ENCODE peak calls at places on chromosome 18, in five cellular contexts. G, L, K, T and N are unnamed samples. For H3K4me1, the result is how much of the 10 kb centered on the place peaks cover.

GRCh38 chr18:2173464-2173863 is 397.8 kb downstream of the METTL4 start:
- DNase-seq in L (no peak), G (no peak), K (no peak), T (peak), N (no peak)

GRCh38 chr18:10771053-10771709 is 245.4 kb downstream of the NAPG start:
- DNase-seq in K (no peak), L (no peak), G (no peak), T (no peak), N (no peak)

GRCh38 chr18:33270297-33270696 is 170.2 kb downstream of the CCDC178 start:
- DNase-seq in K (no peak), L (no peak), T (no peak), G (no peak), N (no peak)

GRCh38 chr18:70280007-70280925 is 8.6 kb upstream of the SOCS6 start:
- DNase-seq in G (no peak), T (no peak), L (no peak), K (no peak), N (no peak)

GRCh38 chr18:79937103-79937860 is 14.2 kb downstream of the SLC66A2 start:
- DNase-seq in T (no peak), K (no peak), L (peak), G (no peak), N (peak)

GRCh38 chr18:47964086-47964485 is 33.6 kb upstream of the SMAD2 start:
- DNase-seq in L (no peak), G (no peak), T (no peak), K (no peak), N (no peak)

GRCh38 chr18:79681484-79682387 is 2.1 kb downstream of the CTDP1 start:
- DNase-seq in L (no peak), K (peak), T (peak), G (no peak), N (peak)

GRCh38 chr18:51666717-51667320 is 469.3 kb upstream of the MEX3C start:
- DNase-seq in T (peak), L (peak), K (no peak), G (peak), N (no peak)

GRCh38 chr18:13574761-13575160 is 151.6 kb downstream of the FAM210A start:
- DNase-seq in T (no peak), G (no peak), L (no peak), K (no peak), N (no peak)

GRCh38 chr18:26003391-26003790 is 87.0 kb downstream of the SS18 start:
- DNase-seq in T (no peak), K (no peak), G (no peak), L (no peak), N (no peak)

GRCh38 chr18:79982736-79983135 is 5.6 kb downstream of the TXNL4A start:
- DNase-seq in L (no peak), T (no peak), K (no peak), G (no peak), N (no peak)

GRCh38 chr18:48732767-48733424 is 194.1 kb downstream of the CTIF start:
- DNase-seq in K (no peak), L (no peak), T (no peak), G (no peak), N (no peak)

GRCh38 chr18:35335861-35336260 is 8.4 kb downstream of the ZNF24 start:
- DNase-seq in T (no peak), G (no peak), L (no peak), K (no peak), N (no peak)

GRCh38 chr18:80009661-80010550 is 21.5 kb upstream of the TXNL4A start:
- DNase-seq in K (no peak), G (peak), T (no peak), L (peak), N (peak)

GRCh38 chr18:21179590-21180220 is 62.3 kb upstream of the GREB1L start:
- DNase-seq in T (peak), G (no peak), K (peak), L (no peak), N (peak)

GRCh38 chr18:38565513-38565912 is 999.9 kb upstream of the CELF4 start:
- DNase-seq in T (no peak), G (no peak), K (no peak), L (no peak), N (no peak)

GRCh38 chr18:63515279-63515678 is 26.9 kb upstream of the SERPINB12 start:
- DNase-seq in T (no peak), L (no peak), K (no peak), G (no peak), N (no peak)

GRCh38 chr18:47997338-47997780 is 66.9 kb upstream of the SMAD2 start:
- DNase-seq in T (peak), L (no peak), G (no peak), K (no peak), N (no peak)

GRCh38 chr18:41992066-41992465 is 37.0 kb downstream of the PIK3C3 start:
- DNase-seq in G (no peak), T (no peak), K (no peak), L (no peak), N (no peak)

DNA sequence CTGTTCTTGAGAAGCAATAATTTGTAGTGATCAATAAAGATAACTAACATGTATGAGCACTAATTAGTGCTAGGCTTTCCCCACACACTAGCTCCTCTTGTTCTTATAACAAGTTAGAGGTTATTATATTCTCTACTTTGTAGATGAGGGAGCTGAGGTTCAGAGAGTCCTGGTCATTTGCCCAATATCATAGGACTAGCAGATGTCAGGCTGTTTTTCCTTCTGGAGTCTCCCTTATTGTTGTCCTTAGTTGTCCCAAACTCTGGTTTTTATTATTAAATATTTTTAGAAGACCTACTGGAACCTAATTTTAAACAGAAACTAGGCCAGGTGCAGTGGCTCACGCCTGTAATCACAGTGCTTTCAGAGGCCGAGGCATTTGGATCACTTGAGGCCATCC is 16.5 kb upstream of the TTC39C start:
- DNase-seq in L (no peak), T (no peak), K (no peak), G (no peak), N (no peak)
- H3K4me1 ChIP-seq in L (under half), T (under half), K (under half), G (under half), N (under half)

GRCh38 chr18:76979111-76979751 is 153.4 kb downstream of the MBP start:
- DNase-seq in T (no peak), L (no peak), K (no peak), G (no peak), N (no peak)

GRCh38 chr18:76977108-76977621 is 154.8 kb downstream of the ZNF236 start:
- DNase-seq in L (no peak), T (no peak), K (no peak), G (no peak), N (peak)

GRCh38 chr18:76977681-76978234 is 154.8 kb downstream of the MBP start:
- DNase-seq in G (no peak), L (no peak), T (no peak), K (no peak), N (no peak)

GRCh38 chr18:76979906-76980305 is 152.7 kb downstream of the MBP start:
- DNase-seq in G (no peak), K (no peak), L (no peak), T (no peak), N (no peak)

DNA sequence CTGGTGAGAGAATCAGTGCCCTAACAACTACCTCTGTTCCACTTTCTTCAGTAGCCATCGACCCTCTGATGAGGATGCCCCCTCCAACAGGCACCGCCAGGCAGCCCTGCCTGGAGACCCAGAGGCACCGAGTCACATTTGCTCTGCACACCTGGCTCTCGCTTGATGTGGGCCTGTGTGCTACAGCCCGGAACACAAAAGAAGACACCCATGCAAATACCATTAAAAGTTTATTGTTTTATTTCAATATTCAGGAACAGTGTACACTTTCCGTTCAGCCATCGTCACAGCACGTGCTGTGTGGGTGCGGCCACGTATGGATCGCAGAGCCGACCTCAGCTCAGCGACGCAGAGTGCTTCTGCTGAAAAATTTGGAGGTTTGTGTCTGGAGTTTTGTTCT is 154.0 kb downstream of the MBP start:
- DNase-seq in G (no peak), L (no peak), K (no peak), T (no peak), N (peak)
- H3K4me1 ChIP-seq in G (under half), L (under half), K (under half), T (under half), N (under half)

GRCh38 chr18:77063256-77063655 is 69.3 kb downstream of the MBP start:
- DNase-seq in K (peak), G (no peak), L (no peak), T (no peak), N (peak)

GRCh38 chr18:77061946-77062517 is 70.6 kb downstream of the MBP start:
- DNase-seq in G (no peak), L (no peak), K (no peak), T (no peak), N (no peak)

GRCh38 chr18:77062518-77063003 is 70.0 kb downstream of the MBP start:
- DNase-seq in L (no peak), K (peak), G (no peak), T (no peak), N (no peak)

GRCh38 chr18:77059294-77059916 is 73.2 kb downstream of the MBP start:
- DNase-seq in T (peak), L (no peak), G (no peak), K (no peak), N (no peak)

GRCh38 chr18:77061291-77061945 is 71.2 kb downstream of the MBP start:
- DNase-seq in K (no peak), T (no peak), L (no peak), G (no peak), N (no peak)
- H3K4me1 ChIP-seq in K (half or more), T (under half), L (under half), G (under half), N (under half)

GRCh38 chr18:393558-393957 is 106.9 kb downstream of the COLEC12 start:
- DNase-seq in L (no peak), K (no peak), T (no peak), G (no peak), N (no peak)
- H3K4me1 ChIP-seq in L (under half), K (under half), T (under half), G (under half), N (under half)

DNA sequence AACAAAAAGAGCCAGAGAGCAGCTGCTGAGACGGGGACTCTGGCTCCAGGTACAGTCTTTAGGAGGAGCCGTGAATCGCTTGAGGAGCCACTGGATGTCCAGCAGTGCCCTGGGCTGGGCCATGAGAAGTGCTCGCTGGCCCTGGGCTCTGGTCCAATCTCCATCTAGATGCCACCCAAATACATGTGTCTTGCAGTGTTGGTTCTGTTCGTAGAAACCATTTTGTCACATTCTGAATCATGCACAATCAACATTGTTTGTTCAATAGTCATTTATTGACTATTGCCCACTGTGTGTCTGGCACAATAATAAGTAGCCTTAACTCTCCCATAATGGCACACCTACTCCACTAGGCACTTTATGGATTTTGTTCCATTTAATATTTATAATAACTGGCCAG is 26.1 kb downstream of the TYMS start:
- DNase-seq in L (no peak), T (no peak), G (no peak), K (no peak), N (no peak)
- H3K4me1 ChIP-seq in L (under half), T (under half), G (under half), K (under half), N (under half)

GRCh38 chr18:3619222-3619621 is 169.2 kb downstream of the TGIF1 start:
- DNase-seq in L (no peak), G (no peak), K (no peak), T (no peak), N (no peak)

GRCh38 chr18:3620146-3621119 is 170.5 kb downstream of the TGIF1 start:
- DNase-seq in G (no peak), L (no peak), T (no peak), K (no peak), N (no peak)

GRCh38 chr18:3616142-3616541 is 166.2 kb downstream of the TGIF1 start:
- DNase-seq in G (no peak), T (no peak), L (peak), K (no peak), N (no peak)

GRCh38 chr18:3616744-3617143 is 166.8 kb downstream of the TGIF1 start:
- DNase-seq in T (no peak), K (no peak), L (no peak), G (no peak), N (no peak)

DNA sequence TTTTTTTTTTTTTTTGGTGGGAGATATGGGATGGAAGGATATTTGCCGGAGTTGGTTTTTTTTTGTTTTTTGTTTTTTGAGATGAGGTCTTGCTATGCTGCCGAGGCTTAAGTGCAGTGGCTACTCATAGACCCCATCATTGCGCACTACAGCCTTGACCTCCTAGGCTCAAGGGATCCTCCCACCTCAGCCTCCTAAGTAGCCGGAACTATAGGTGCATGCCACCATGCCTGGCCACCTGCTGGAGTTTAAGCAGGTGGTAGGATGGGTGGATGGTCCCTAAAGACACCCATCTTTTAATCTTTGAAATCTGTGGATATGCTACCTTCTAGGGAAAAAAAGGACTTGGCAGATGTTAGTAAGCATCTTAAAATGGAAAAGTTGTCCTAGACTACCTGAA is 169.8 kb downstream of the TGIF1 start:
- DNase-seq in K (no peak), T (no peak), L (no peak), G (no peak), N (no peak)
- H3K4me1 ChIP-seq in K (under half), T (under half), L (under half), G (under half), N (under half)